ENCODE peak calls at places on chromosome 17, in ten cellular contexts. L is LoVo; K is AG08395; C is germinal center; H is CD8-positive, alpha-beta T cell; I is brain microvascular endothelial cell; Y is T-helper 1 cell; N is fibroblast of villous mesenchyme; R is COLO829; F is stomach. T is an unnamed sample.

GRCh38 chr17:4054446-4054845 is 88.4 kb downstream of the ZZEF1 start:
- DNase-seq in Y (no peak), R (no peak), C (no peak), F (no peak), H (no peak), N (no peak), L (no peak), I (no peak), K (no peak), T (no peak)

GRCh38 chr17:75194879-75195278 is 10.6 kb upstream of the NUP85 start:
- DNase-seq in I (no peak), C (no peak), L (no peak), N (no peak), R (no peak), Y (no peak), H (no peak), F (no peak), K (no peak), T (no peak)

GRCh38 chr17:68398731-68399637 is 58.3 kb downstream of the WIPI1 start:
- DNase-seq in F (peak), H (no peak), R (peak), I (peak), Y (no peak), C (peak), K (peak), N (peak), L (peak), T (peak)

GRCh38 chr17:40615295-40615988 is 32.2 kb downstream of the SMARCE1 start:
- DNase-seq in N (peak), L (no peak), C (peak), F (peak), R (peak), I (peak), Y (no peak), K (peak), H (peak), T (peak)

GRCh38 chr17:80513892-80514291 is 30.7 kb upstream of the RPTOR start:
- DNase-seq in N (peak), L (no peak), R (no peak), C (no peak), K (peak), I (peak), H (no peak), Y (no peak), F (no peak), T (no peak)

GRCh38 chr17:6940186-6940649 is 55.6 kb upstream of the ALOX12 start:
- DNase-seq in I (no peak), L (peak), R (peak), N (peak), K (peak), C (no peak), Y (no peak), F (no peak), H (no peak), T (no peak)

GRCh38 chr17:56679767-56680422 is 86.4 kb downstream of the NOG start:
- DNase-seq in I (peak), H (no peak), F (no peak), Y (no peak), K (no peak), N (peak), C (no peak), R (no peak), L (no peak), T (no peak)

GRCh38 chr17:79980246-79981043 is 55.2 kb downstream of the TBC1D16 start:
- DNase-seq in H (no peak), F (no peak), Y (no peak), I (no peak), L (no peak), N (no peak), K (no peak), C (no peak), R (no peak), T (no peak)

GRCh38 chr17:39099686-39100293 is 51.6 kb downstream of the PLXDC1 start:
- DNase-seq in L (no peak), I (no peak), Y (no peak), N (peak), R (no peak), C (no peak), H (no peak), K (peak), F (no peak), T (no peak)

GRCh38 chr17:10838682-10839081 is 795 bp upstream of the PIRT start:
- DNase-seq in I (no peak), K (no peak), L (no peak), H (no peak), F (no peak), Y (no peak), N (no peak), C (no peak), R (no peak), T (no peak)

GRCh38 chr17:66720027-66720426 is 114.9 kb upstream of the CACNG5 start:
- DNase-seq in N (no peak), R (peak), C (no peak), H (no peak), L (no peak), K (no peak), I (no peak), Y (no peak), F (no peak), T (no peak)

GRCh38 chr17:64230551-64231408 is 32.3 kb downstream of the TEX2 start:
- DNase-seq in K (peak), F (no peak), Y (no peak), R (peak), N (peak), C (no peak), I (peak), L (no peak), H (no peak), T (no peak)

GRCh38 chr17:81687770-81688541 is 4.1 kb downstream of the HGS start:
- DNase-seq in K (no peak), F (no peak), N (no peak), I (no peak), L (no peak), R (no peak), Y (no peak), H (no peak), C (no peak), T (no peak)

GRCh38 chr17:44921122-44921882 is 6.0 kb upstream of the GFAP start:
- DNase-seq in R (no peak), F (no peak), L (no peak), H (no peak), C (no peak), I (no peak), N (no peak), Y (no peak), K (peak), T (no peak)

GRCh38 chr17:56808503-56808902 is 25.2 kb downstream of the C17orf67 start:
- DNase-seq in K (no peak), R (peak), F (no peak), H (no peak), I (no peak), L (no peak), C (no peak), Y (no peak), N (no peak), T (no peak)

GRCh38 chr17:57523926-57524634 is 221.0 kb downstream of the CCDC182 start:
- DNase-seq in H (no peak), C (no peak), Y (no peak), N (no peak), I (no peak), K (peak), F (peak), R (no peak), L (peak), T (peak)

GRCh38 chr17:73711184-73711583 is 66.9 kb upstream of the SDK2 start:
- DNase-seq in N (no peak), L (no peak), C (peak), F (no peak), K (no peak), R (no peak), H (no peak), Y (no peak), I (no peak), T (no peak)

GRCh38 chr17:62381561-62381960 is 1.2 kb downstream of the EFCAB3 start:
- DNase-seq in H (no peak), K (no peak), C (no peak), Y (no peak), N (no peak), R (no peak), L (no peak), F (no peak), I (no peak), T (no peak)

GRCh38 chr17:64420143-64420670 is 28.7 kb upstream of the MILR1 start:
- DNase-seq in R (peak), F (no peak), C (peak), K (peak), Y (peak), I (peak), H (no peak), L (peak), N (peak), T (peak)

GRCh38 chr17:41635121-41636097 is 11.0 kb upstream of the KRT17 start:
- DNase-seq in H (no peak), C (no peak), K (peak), Y (no peak), R (no peak), F (peak), L (no peak), I (no peak), N (peak), T (no peak)

T was measured in A549.